ENCODE peak calls at places on chromosomes 2 and 18, in eight cellular contexts. Q is glutamatergic neuron; A is NCI-H1048; L is stimulated activated CD4-positive, alpha-beta T cell treated with anti-CD3 and anti-CD28 coated beads, Interleukin-15, amount 100 ng/mL, for 1 hour; N is naive B cell; S is esophagus squamous epithelium; O is activated CD8-positive, alpha-beta memory T cell treated with anti-CD3 and anti-CD28 coated beads for 48 hours; G is aorta. Y is an unnamed sample.

GRCh38 chr2:119721462-119721861 is 38.3 kb upstream of the PTPN4 start:
- DNase-seq in Q (no peak), A (no peak), L (no peak), N (no peak), S (no peak), O (no peak), G (no peak), Y (no peak)

GRCh38 chr2:236748801-236749200 is 179.2 kb downstream of the ACKR3 start:
- DNase-seq in Q (no peak), A (no peak), L (no peak), N (no peak), S (no peak), O (no peak), G (no peak), Y (no peak)

GRCh38 chr18:64322189-64322588 is 173.3 kb upstream of the LINC00305 start:
- DNase-seq in Q (no peak), A (no peak), L (no peak), N (no peak), S (no peak), O (no peak), G (no peak), Y (no peak)

GRCh38 chr18:22585333-22585732 is 167.6 kb upstream of the CTAGE1 start:
- DNase-seq in Q (no peak), A (no peak), L (no peak), N (no peak), S (no peak), O (no peak), G (no peak), Y (no peak)

GRCh38 chr2:113158884-113159553 is 14.8 kb upstream of the PSD4 start:
- DNase-seq in Q (no peak), A (no peak), L (no peak), N (no peak), S (no peak), O (no peak), G (no peak), Y (no peak)

GRCh38 chr2:109455731-109456691 is 157.8 kb downstream of the SEPTIN10 start:
- DNase-seq in Q (no peak), A (no peak), L (no peak), N (no peak), S (no peak), O (no peak), G (no peak), Y (no peak)

GRCh38 chr2:25257931-25258771 is 83.6 kb downstream of the DNMT3A start:
- DNase-seq in Q (no peak), A (no peak), L (no peak), N (no peak), S (no peak), O (no peak), G (no peak), Y (no peak)

GRCh38 chr2:52810460-52810859 is 957.1 kb upstream of the CHAC2 start:
- DNase-seq in Q (no peak), A (no peak), L (no peak), N (no peak), S (no peak), O (no peak), G (no peak), Y (peak; percentile 3)

GRCh38 chr2:33644215-33644614 is 45.1 kb upstream of the FAM98A start:
- DNase-seq in Q (no peak), A (no peak), L (no peak), N (no peak), S (no peak), O (no peak), G (no peak), Y (no peak)

GRCh38 chr18:2914185-2914584 is 67.4 kb downstream of the EMILIN2 start:
- DNase-seq in Q (peak; percentile 68), A (no peak), L (no peak), N (no peak), S (no peak), O (no peak), G (no peak), Y (no peak)

GRCh38 chr2:21668078-21668710 is 544.4 kb downstream of the TDRD15 start:
- DNase-seq in Q (no peak), A (no peak), L (no peak), N (no peak), S (no peak), O (no peak), G (no peak), Y (no peak)

GRCh38 chr2:163554864-163555263 is 180.9 kb downstream of the FIGN start:
- DNase-seq in Q (no peak), A (no peak), L (no peak), N (no peak), S (no peak), O (no peak), G (no peak), Y (no peak)

GRCh38 chr2:125386074-125386473 is 1269.9 kb upstream of the GYPC start:
- DNase-seq in Q (peak; percentile 44), A (no peak), L (no peak), N (no peak), S (no peak), O (no peak), G (no peak), Y (no peak)

GRCh38 chr18:70634576-70635147 is 345.8 kb downstream of the SOCS6 start:
- DNase-seq in Q (no peak), A (no peak), L (no peak), N (no peak), S (no peak), O (no peak), G (no peak), Y (no peak)

GRCh38 chr2:39435974-39436591 is 1.0 kb downstream of the MAP4K3 start:
- DNase-seq in Q (no peak), A (no peak), L (no peak), N (no peak), S (no peak), O (no peak), G (no peak), Y (no peak)

GRCh38 chr2:209331291-209331844 is 92.5 kb upstream of the MAP2 start:
- DNase-seq in Q (no peak), A (no peak), L (no peak), N (no peak), S (no peak), O (no peak), G (no peak), Y (no peak)

GRCh38 chr18:75161629-75162028 is 47.3 kb downstream of the PTGR3 start:
- DNase-seq in Q (no peak), A (peak; percentile 39), L (no peak), N (peak; percentile 10), S (no peak), O (no peak), G (no peak), Y (no peak)